ENCODE peak calls at places on chromosomes 6 and 20, in four cellular contexts. K, F, P and S are unnamed samples. For H3K4me1, the result is how much of the 10 kb centered on the place peaks cover.

GRCh38 chr6:57173056-57173885 is 1.1 kb downstream of the BAG2 start:
- DNase-seq in K (no peak), F (peak), P (no peak), S (no peak)

GRCh38 chr6:45438849-45439406 is 61.2 kb upstream of the SUPT3H start:
- DNase-seq in K (no peak), F (peak), P (no peak), S (no peak)

GRCh38 chr6:71239694-71240093 is 48.9 kb upstream of the OGFRL1 start:
- DNase-seq in K (no peak), F (peak), P (no peak), S (no peak)

GRCh38 chr6:43247115-43247999 is 4.1 kb downstream of the TTBK1 start:
- DNase-seq in K (peak), F (peak), P (peak), S (peak)

GRCh38 chr6:33676416-33677152 is 34.9 kb downstream of the UQCC2 start:
- DNase-seq in K (no peak), F (no peak), P (no peak), S (no peak)

GRCh38 chr20:63736893-63737689 is 627 bp downstream of the LIME1 start:
- DNase-seq in K (peak), F (no peak), P (no peak), S (peak)

GRCh38 chr20:18773566-18773965 is 40.0 kb upstream of the SCP2D1 start:
- DNase-seq in K (no peak), F (no peak), P (no peak), S (no peak)

GRCh38 chr6:72553531-72554202 is 68.2 kb upstream of the KCNQ5 start:
- DNase-seq in K (no peak), F (peak), P (no peak), S (no peak)

GRCh38 chr6:8182209-8182845 is 80.0 kb upstream of the EEF1E1 start:
- DNase-seq in K (no peak), F (peak), P (no peak), S (no peak)

GRCh38 chr20:19888269-19888669 is 128.9 kb upstream of the NAA20 start:
- DNase-seq in K (no peak), F (no peak), P (no peak), S (no peak)

GRCh38 chr6:152398993-152399392 is 238.2 kb downstream of the SYNE1 start:
- DNase-seq in K (no peak), F (no peak), P (no peak), S (no peak)

GRCh38 chr6:53209681-53210080 is 61.0 kb upstream of the GCM1 start:
- DNase-seq in K (no peak), F (no peak), P (no peak), S (no peak)

GRCh38 chr6:168862346-168862980 is 391.2 kb downstream of the THBS2 start:
- DNase-seq in K (no peak), F (no peak), P (no peak), S (no peak)
- H3K27ac ChIP-seq in K (no peak), F (no peak), P (no peak), S (no peak)

DNA sequence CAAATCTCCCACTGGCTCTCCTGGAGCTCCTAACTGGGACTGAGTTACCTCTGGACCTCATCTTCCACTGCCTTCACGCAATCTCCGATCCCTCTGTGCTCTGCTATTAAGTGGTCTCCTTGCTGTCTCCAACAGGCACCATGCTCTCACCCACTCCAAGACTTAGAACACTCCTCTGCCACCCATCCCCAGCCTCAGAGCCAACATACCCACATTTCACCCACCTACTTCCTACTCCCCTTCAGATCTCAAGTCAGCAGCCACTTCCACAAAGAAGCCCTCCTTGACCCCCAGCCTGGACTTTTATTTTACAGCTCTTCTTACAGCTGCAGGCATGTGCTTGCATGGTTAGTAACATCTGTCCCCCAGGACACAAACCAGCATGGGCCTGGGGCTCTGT is 29.6 kb upstream of the NOL4L start:
- DNase-seq in K (no peak), F (no peak), P (no peak), S (no peak)
- H3K4me1 ChIP-seq in K (under half), F (under half), P (under half), S (under half)

DNA sequence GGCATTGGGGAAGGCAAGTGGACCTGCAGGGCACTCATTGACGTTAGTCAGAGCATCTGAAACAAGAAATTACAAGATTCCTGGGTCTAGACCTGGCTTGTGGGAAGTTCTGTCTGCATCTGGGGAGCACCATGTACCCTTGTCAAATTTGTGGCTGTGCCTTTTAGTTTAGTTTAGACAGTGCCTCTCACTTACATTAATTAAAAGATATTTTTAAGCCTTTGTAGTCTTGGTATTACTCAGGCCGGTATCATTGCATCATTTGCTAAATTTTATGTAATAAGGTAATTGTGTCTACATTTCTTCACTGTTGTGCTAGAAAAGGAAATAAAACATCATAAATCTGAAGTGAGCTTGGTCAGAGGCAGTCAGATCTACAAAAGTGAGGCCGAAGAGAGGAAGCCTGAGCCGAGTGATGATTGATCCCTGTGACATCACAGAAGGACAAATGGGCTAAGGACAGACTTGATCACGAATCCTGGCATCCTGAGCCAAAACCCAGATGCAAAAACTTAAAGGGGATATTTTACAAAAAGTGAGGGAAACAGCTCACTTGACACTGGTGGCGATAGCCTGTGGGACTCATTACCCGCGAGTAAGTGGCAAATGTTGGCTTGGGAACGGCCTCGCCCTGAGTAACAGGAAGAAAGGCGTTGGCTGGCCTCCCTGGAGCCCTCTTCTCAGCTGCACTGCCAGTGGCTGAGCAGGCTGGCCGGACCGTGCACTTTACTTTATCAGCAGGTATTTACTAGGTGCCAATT is 106.5 kb downstream of the TCP11 start:
- DNase-seq in K (no peak), F (no peak), P (peak), S (peak)
- H3K4me3 ChIP-seq in K (no peak), F (no peak), P (no peak), S (no peak)

DNA sequence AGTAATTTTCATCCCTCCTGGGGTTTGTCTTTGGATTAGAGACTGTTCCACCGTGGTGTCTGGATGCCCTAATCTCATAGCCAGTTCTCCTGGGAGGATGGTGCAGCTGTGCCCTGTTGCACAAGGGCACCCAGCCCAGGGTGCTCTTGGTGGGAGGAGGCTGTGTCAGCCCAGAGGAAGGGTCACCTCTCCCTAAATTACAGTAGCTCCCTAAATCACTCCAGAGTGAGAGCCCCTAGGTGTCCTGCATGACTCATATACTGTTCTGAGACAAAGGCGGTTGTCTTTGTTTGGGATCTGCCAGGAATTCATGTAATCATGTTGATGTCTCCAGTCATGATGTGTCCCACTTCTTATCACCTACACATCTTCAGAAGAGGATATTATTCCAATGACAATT is 19.7 kb downstream of the PERP start:
- DNase-seq in K (no peak), F (no peak), P (no peak), S (no peak)
- H3K27ac ChIP-seq in K (no peak), F (no peak), P (no peak), S (no peak)

DNA sequence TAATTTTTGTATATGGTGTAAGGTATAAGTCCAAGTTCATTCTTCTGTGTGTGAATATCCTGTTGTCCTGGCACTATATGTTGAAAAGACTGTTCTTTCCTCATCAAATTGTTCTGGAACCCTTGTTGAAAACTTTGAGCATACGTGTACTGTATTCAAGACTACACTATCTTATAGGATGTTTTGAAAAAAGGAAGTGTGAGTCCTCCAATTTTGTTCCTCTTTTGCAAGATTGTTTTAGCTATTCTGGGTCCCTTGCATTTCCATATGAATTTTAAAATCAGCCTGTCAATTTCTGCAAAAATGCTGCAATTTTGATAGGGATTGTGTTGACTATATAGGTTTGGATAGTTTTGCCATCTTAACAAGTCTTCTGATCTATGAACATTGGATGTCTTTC is 195.2 kb downstream of the BACH2 start:
- DNase-seq in K (no peak), F (no peak), P (no peak), S (no peak)
- H3K4me1 ChIP-seq in K (half or more), F (under half), P (under half), S (under half)